ENCODE peak calls at places on chromosome 5, in ten cellular contexts. W is uterus, Y is heart left ventricle, P is testis, D is adrenal gland, X is ovary, U is A549, C is thyroid gland, J is transverse colon, H is Peyer's patch. F is an unnamed sample.

GRCh38 chr5:101036778-101037177 is 133.7 kb upstream of the ST8SIA4 start:
- DNase-seq in X (no peak), Y (no peak), U (no peak), J (no peak), H (no peak), C (no peak), D (no peak), P (no peak), W (no peak), F (no peak)

GRCh38 chr5:39376293-39376714 is 12.0 kb upstream of the C9 start:
- DNase-seq in D (peak), H (peak), U (peak), Y (no peak), X (peak), C (peak), P (peak), W (peak), J (peak), F (no peak)

GRCh38 chr5:65390208-65390607 is 91.5 kb downstream of the ADAMTS6 start:
- DNase-seq in D (no peak), J (no peak), H (no peak), P (no peak), W (no peak), Y (no peak), U (no peak), X (no peak), C (no peak), F (no peak)

GRCh38 chr5:74471875-74472274 is 168.7 kb downstream of the ENC1 start:
- DNase-seq in U (no peak), P (no peak), H (no peak), Y (no peak), J (no peak), C (no peak), W (no peak), D (no peak), X (no peak), F (no peak)

GRCh38 chr5:137264573-137264972 is 234.6 kb downstream of the SPOCK1 start:
- DNase-seq in W (no peak), D (no peak), P (no peak), Y (no peak), J (no peak), H (no peak), C (no peak), X (no peak), U (no peak), F (no peak)

GRCh38 chr5:54634089-54634488 is 116.5 kb downstream of the SNX18 start:
- DNase-seq in J (no peak), Y (no peak), U (no peak), W (no peak), X (no peak), P (no peak), H (no peak), C (no peak), D (no peak), F (no peak)

GRCh38 chr5:53364098-53364497 is 116.3 kb upstream of the FST start:
- DNase-seq in J (no peak), H (no peak), Y (no peak), D (no peak), C (no peak), U (no peak), P (no peak), W (no peak), X (no peak), F (no peak)

GRCh38 chr5:14153932-14154646 is 10.9 kb downstream of the TRIO start:
- DNase-seq in D (no peak), H (peak), J (peak), P (peak), X (peak), Y (peak), U (peak), C (no peak), W (peak), F (no peak)

GRCh38 chr5:126016256-126016655 is 407.0 kb upstream of the GRAMD2B start:
- DNase-seq in C (peak), D (no peak), J (no peak), H (no peak), P (peak), W (peak), U (no peak), Y (peak), X (peak), F (no peak)

GRCh38 chr5:132008961-132009680 is 2.3 kb downstream of the ACSL6 start:
- DNase-seq in P (no peak), C (peak), D (no peak), H (peak), Y (no peak), U (no peak), X (no peak), W (peak), J (no peak), F (peak)

GRCh38 chr5:83101514-83101913 is 24.2 kb downstream of the XRCC4 start:
- DNase-seq in J (no peak), P (no peak), C (no peak), D (no peak), U (no peak), Y (no peak), X (no peak), H (no peak), W (no peak), F (no peak)

GRCh38 chr5:10229306-10230048 is 20.2 kb downstream of the ATPSCKMT start:
- DNase-seq in Y (no peak), J (no peak), W (no peak), H (no peak), C (no peak), U (no peak), X (no peak), D (no peak), P (no peak), F (no peak)

GRCh38 chr5:59559323-59559722 is 334.2 kb downstream of the PDE4D start:
- DNase-seq in D (no peak), J (no peak), C (no peak), U (peak), H (no peak), X (no peak), W (no peak), Y (no peak), P (no peak), F (no peak)

GRCh38 chr5:136033848-136034247 is 5.1 kb downstream of the TGFBI start:
- DNase-seq in H (no peak), W (no peak), C (no peak), J (no peak), Y (no peak), D (no peak), U (no peak), P (no peak), X (no peak), F (peak)

GRCh38 chr5:34486160-34486765 is 169.9 kb upstream of the RAI14 start:
- DNase-seq in W (peak), Y (peak), U (peak), P (peak), J (peak), H (peak), D (peak), C (peak), X (peak), F (peak)

GRCh38 chr5:36239370-36240293 is 2.1 kb downstream of the NADK2 start:
- DNase-seq in U (no peak), J (no peak), H (no peak), C (no peak), X (no peak), W (no peak), P (no peak), D (no peak), Y (no peak), F (no peak)

GRCh38 chr5:77337716-77338115 is 127.2 kb downstream of the PDE8B start:
- DNase-seq in D (no peak), Y (no peak), W (no peak), P (no peak), C (no peak), X (no peak), J (no peak), H (no peak), U (no peak), F (no peak)

GRCh38 chr5:61878471-61878870 is 427.5 kb upstream of the KIF2A start:
- DNase-seq in C (no peak), J (no peak), H (no peak), W (no peak), U (no peak), Y (no peak), X (no peak), P (no peak), D (no peak), F (no peak)

GRCh38 chr5:42645138-42645537 is 111.5 kb upstream of the CCDC152 start:
- DNase-seq in W (no peak), H (no peak), J (no peak), U (no peak), X (no peak), D (no peak), C (no peak), P (no peak), Y (no peak), F (no peak)

GRCh38 chr5:177133845-177134652 is 476 bp downstream of the NSD1 start:
- DNase-seq in Y (peak), D (peak), U (peak), H (peak), J (peak), P (peak), C (peak), W (peak), X (peak), F (peak)

GRCh38 chr5:180343110-180343845 is 9.9 kb downstream of the GFPT2 start:
- DNase-seq in D (no peak), X (no peak), H (no peak), C (peak), J (no peak), P (no peak), U (no peak), W (no peak), Y (no peak), F (peak)

GRCh38 chr5:147996379-147996778 is 67.4 kb upstream of the SPINK5 start:
- DNase-seq in D (no peak), U (no peak), J (no peak), W (no peak), H (no peak), Y (no peak), C (no peak), X (no peak), P (no peak), F (no peak)

GRCh38 chr5:58064799-58065198 is 395.1 kb downstream of the PLK2 start:
- DNase-seq in C (no peak), Y (no peak), H (no peak), D (no peak), X (no peak), P (no peak), W (no peak), U (no peak), J (no peak), F (no peak)

GRCh38 chr5:5351288-5352089 is 71.0 kb upstream of the ICE1 start:
- DNase-seq in H (no peak), Y (no peak), J (no peak), U (peak), P (no peak), D (no peak), X (no peak), W (no peak), C (no peak), F (no peak)

GRCh38 chr5:96053063-96053735 is 91.5 kb upstream of the ELL2 start:
- DNase-seq in W (no peak), Y (no peak), X (no peak), H (no peak), J (no peak), C (no peak), P (no peak), U (no peak), D (no peak), F (no peak)
- H3K27ac ChIP-seq in W (no peak), Y (no peak), X (no peak), H (no peak), J (no peak), C (no peak), P (no peak), U (no peak), D (no peak), F (no peak)

GRCh38 chr5:172731286-172732073 is 39.5 kb downstream of the DUSP1 start:
- DNase-seq in J (no peak), P (no peak), D (peak), U (peak), C (peak), W (no peak), H (peak), X (no peak), Y (no peak), F (no peak)

GRCh38 chr5:172732201-172732865 is 38.7 kb downstream of the DUSP1 start:
- DNase-seq in Y (no peak), U (no peak), P (no peak), H (no peak), J (no peak), C (no peak), W (no peak), X (no peak), D (no peak), F (no peak)

GRCh38 chr5:172733974-172734346 is 37.0 kb downstream of the DUSP1 start:
- DNase-seq in H (no peak), P (no peak), W (no peak), X (no peak), C (no peak), U (no peak), D (no peak), J (no peak), Y (no peak), F (no peak)

GRCh38 chr5:172735141-172735831 is 35.7 kb downstream of the DUSP1 start:
- DNase-seq in P (no peak), J (no peak), W (no peak), D (no peak), U (no peak), H (no peak), X (no peak), Y (no peak), C (no peak), F (no peak)

GRCh38 chr5:172733179-172733973 is 37.6 kb downstream of the DUSP1 start:
- DNase-seq in X (peak), U (no peak), W (peak), P (peak), C (peak), J (peak), H (peak), D (no peak), Y (peak), F (no peak)
- TF ChIP-seq POLR2A in X (no peak), U (no peak), W (peak), P (no peak), C (no peak), J (peak), H (no peak), D (no peak), Y (no peak), F (no peak)

GRCh38 chr5:160152901-160153300 is 33.7 kb upstream of the PWWP2A start:
- DNase-seq in D (no peak), X (no peak), U (no peak), C (no peak), P (no peak), W (no peak), H (no peak), J (no peak), Y (no peak), F (peak)
- H3K27ac ChIP-seq in D (no peak), X (no peak), U (no peak), C (no peak), P (no peak), W (no peak), H (no peak), J (no peak), Y (no peak), F (no peak)

DNA sequence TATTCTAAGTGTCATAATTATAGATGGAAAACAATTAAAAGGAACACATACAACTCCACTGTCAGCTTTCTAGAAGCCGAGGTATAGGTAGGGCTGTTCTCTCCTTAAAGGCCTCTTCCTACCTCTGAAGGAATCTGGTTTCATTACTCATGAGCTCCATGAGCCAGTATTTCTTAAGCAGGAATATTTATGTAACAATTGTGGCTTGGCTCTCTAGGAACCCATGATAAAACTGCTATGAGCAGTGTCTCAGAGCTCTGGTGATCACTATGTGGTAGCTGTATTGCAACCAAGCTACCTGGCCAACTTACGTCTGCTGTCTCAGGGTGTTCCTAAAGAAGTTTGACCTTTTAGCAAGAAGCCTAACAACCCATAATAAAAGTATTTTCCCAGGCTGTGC is 157.7 kb downstream of the CEP120 start:
- DNase-seq in J (no peak), X (no peak), U (no peak), W (no peak), P (no peak), C (no peak), Y (no peak), H (no peak), D (no peak), F (no peak)
- TF ChIP-seq POLR2A in J (no peak), X (no peak), U (no peak), W (no peak), P (no peak), C (no peak), Y (no peak), H (no peak), D (no peak), F (no peak)

DNA sequence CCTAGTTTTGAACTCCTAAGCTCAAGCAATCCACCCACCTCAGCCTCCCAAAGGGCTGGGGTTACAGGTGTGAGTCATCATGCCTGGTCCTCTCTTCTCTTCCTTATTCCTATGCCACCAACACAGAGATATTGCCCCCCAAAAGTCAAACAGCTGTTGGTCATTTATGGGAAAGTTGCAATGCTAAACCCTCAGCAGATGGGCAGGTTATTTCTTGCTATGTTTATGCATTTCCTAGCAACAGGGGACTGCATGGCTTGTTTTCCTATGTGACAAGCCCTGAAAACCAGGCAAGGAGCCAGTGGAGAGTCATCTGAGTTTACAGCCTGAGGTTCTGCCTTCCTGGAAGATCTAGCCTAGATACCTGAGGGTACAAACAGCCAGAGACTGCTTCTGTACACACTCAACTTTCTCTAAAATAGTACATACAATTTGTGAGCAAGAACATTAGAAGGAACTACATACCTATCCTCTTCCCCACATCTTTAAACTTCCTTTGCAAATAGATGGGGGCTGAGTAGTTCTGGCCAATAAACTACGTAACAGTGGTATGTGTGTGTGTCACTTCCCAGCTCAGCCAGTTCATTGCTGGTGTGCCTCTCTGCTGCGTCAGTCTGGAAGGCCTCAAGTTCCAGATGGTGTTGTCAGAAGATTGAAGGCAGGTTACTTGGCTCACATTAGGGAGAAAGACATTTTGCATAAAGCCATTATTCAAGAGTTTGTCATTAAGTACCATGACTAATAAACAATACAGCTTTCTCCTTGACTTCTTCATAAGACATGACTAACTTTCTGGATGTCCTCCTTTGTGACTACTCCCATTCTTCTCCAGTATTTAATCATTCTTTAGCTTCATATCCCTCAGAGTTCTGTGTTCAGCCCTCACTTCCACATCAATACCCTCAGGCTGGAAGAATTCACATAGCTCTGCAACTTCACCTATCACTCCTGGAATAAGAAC is 65.3 kb downstream of the CSNK1A1 start:
- DNase-seq in J (peak), C (peak), H (peak), U (peak), D (peak), Y (peak), W (peak), X (peak), P (no peak), F (no peak)
- H3K27ac ChIP-seq in J (peak), C (peak), H (peak), U (peak), D (peak), Y (peak), W (peak), X (no peak), P (no peak), F (peak)

DNA sequence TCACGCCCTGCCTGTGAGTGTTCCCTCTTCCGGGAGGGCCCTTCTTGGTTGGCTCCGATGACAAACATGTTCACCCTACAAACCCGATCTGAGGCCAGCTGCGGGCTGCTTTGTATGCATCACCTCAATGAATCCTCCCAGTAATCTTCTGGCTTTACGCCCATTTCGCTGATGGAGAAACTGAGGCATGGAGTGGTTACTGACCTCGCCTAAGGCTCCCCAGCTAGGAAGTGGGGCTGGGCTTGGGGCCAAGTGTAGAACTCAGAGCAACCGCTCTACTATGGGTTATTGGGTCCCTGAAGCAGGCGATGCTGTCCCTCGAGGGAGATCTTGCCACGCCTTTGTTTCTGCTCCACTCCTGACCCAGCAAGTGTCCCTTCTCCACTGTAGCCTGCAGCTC is 38.2 kb upstream of the RPL26L1 start:
- DNase-seq in P (no peak), C (no peak), Y (no peak), D (peak), X (no peak), U (no peak), J (no peak), W (no peak), H (no peak), F (no peak)
- TF ChIP-seq POLR2A in P (no peak), C (no peak), Y (no peak), D (no peak), X (no peak), U (no peak), J (no peak), W (no peak), H (no peak), F (no peak)

GRCh38 chr5:3100921-3101551 is 349.6 kb upstream of the IRX2 start:
- DNase-seq in Y (no peak), P (no peak), U (no peak), C (no peak), X (no peak), H (no peak), D (no peak), W (no peak), J (no peak), F (peak)

GRCh38 chr5:3099526-3099925 is 348.0 kb upstream of the IRX2 start:
- DNase-seq in H (no peak), X (no peak), D (no peak), C (no peak), J (no peak), P (no peak), W (no peak), U (no peak), Y (no peak), F (no peak)

GRCh38 chr5:3101561-3101960 is 350.1 kb upstream of the IRX2 start:
- DNase-seq in D (no peak), P (no peak), H (no peak), Y (no peak), W (no peak), U (no peak), J (no peak), X (no peak), C (no peak), F (peak)

GRCh38 chr5:3098821-3099220 is 347.3 kb upstream of the IRX2 start:
- DNase-seq in J (no peak), W (no peak), H (no peak), C (no peak), U (no peak), D (no peak), P (no peak), Y (no peak), X (no peak), F (no peak)

DNA sequence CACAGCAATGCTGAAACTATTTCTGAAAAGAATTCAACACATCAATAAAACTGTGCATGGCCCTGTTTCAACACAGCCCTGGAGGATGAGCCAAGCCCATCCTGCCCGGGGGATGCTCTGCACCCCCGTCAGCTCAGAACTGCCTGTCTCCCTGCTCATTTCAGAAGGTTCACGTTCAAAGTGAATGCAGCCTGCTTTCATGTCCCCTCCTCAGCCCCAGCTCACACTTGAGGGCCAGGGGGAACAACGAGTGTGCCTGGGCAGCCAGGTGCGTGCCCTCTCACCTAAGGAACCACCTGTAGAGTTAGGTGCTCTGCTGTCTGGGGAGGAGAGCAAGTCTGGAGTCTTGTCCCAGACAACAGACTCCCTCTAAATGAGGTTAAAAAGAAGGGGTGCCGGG is 348.5 kb upstream of the IRX2 start:
- DNase-seq in W (no peak), X (no peak), J (no peak), C (no peak), D (no peak), Y (no peak), P (no peak), H (no peak), U (no peak), F (no peak)
- H3K27ac ChIP-seq in W (no peak), X (no peak), J (no peak), C (no peak), D (no peak), Y (no peak), P (no peak), H (no peak), U (no peak), F (no peak)